ENCODE peak calls at places on chromosomes 2 and 18, in seven cellular contexts. G, F, L, W, T, S and R are unnamed samples.

GRCh38 chr18:63681449-63682381 is 20.0 kb upstream of the SERPINB3 start:
- DNase-seq in T (no peak), S (no peak), W (no peak), G (no peak), F (peak; percentile 77), L (no peak), R (no peak)

GRCh38 chr2:111046670-111047069 is 74.0 kb upstream of the BCL2L11 start:
- DNase-seq in G (no peak), S (no peak), T (no peak), W (no peak), F (no peak), L (no peak), R (no peak)

GRCh38 chr2:20617892-20618467 is 32.9 kb downstream of the HS1BP3 start:
- DNase-seq in L (peak; percentile 98), F (peak; percentile 99), T (peak; percentile 99), S (peak; percentile 97), W (peak; percentile 98), G (no peak), R (no peak)

GRCh38 chr2:74597456-74597855 is 42.9 kb downstream of the DOK1 start:
- DNase-seq in T (no peak), W (no peak), L (no peak), G (no peak), S (no peak), F (no peak), R (no peak)

GRCh38 chr2:222042666-222043065 is 256.1 kb downstream of the PAX3 start:
- DNase-seq in T (no peak), F (no peak), G (no peak), L (no peak), W (no peak), S (no peak), R (no peak)

GRCh38 chr18:23134780-23135678 is at the start of gene CABLES1:
- DNase-seq in L (peak; percentile 87), T (peak; percentile 75), F (peak; percentile 92), G (no peak), W (peak; percentile 69), S (peak; percentile 43), R (peak; percentile 81)

GRCh38 chr2:23464156-23464555 is 79.2 kb downstream of the KLHL29 start:
- DNase-seq in W (no peak), S (no peak), T (no peak), G (no peak), L (no peak), F (no peak), R (no peak)

GRCh38 chr18:2920546-2921343 is 73.9 kb downstream of the EMILIN2 start:
- DNase-seq in G (no peak), W (peak; percentile 31), T (no peak), S (no peak), L (no peak), F (peak; percentile 36), R (no peak)

GRCh38 chr2:206211657-206212255 is 52.1 kb downstream of the EEF1B2 start:
- DNase-seq in T (no peak), W (peak; percentile 55), G (no peak), L (no peak), S (peak; percentile 41), F (no peak), R (no peak)

GRCh38 chr2:27356056-27356381 is 545 bp downstream of the GTF3C2 start:
- DNase-seq in F (peak; percentile 66), L (peak; percentile 81), S (peak; percentile 47), G (peak; percentile 23), T (peak; percentile 53), W (peak; percentile 56), R (no peak)

GRCh38 chr2:67974564-67975430 is 88.0 kb downstream of the C1D start:
- DNase-seq in F (no peak), W (no peak), G (no peak), T (peak; percentile 47), L (peak; percentile 80), S (peak; percentile 19), R (no peak)

GRCh38 chr2:17539993-17540812 is at the start of gene VSNL1:
- DNase-seq in S (peak; percentile 87), L (peak; percentile 87), T (peak; percentile 48), W (peak; percentile 84), F (peak; percentile 95), G (peak; percentile 90), R (peak; percentile 17)

GRCh38 chr2:30584116-30584515 is 137.1 kb downstream of the LCLAT1 start:
- DNase-seq in S (no peak), G (no peak), F (no peak), L (no peak), W (no peak), T (no peak), R (peak; percentile 14)

GRCh38 chr18:49476664-49477411 is 10.2 kb downstream of the C18orf32 start:
- DNase-seq in L (no peak), G (no peak), T (no peak), S (peak; percentile 68), W (no peak), F (no peak), R (no peak)

GRCh38 chr18:27579364-27579763 is 394.3 kb upstream of the CHST9 start:
- DNase-seq in L (no peak), F (no peak), W (no peak), G (no peak), T (no peak), S (no peak), R (no peak)

GRCh38 chr2:230774348-230774951 is 61.8 kb downstream of the CAB39 start:
- DNase-seq in S (peak; percentile 87), T (no peak), W (no peak), G (no peak), F (no peak), L (no peak), R (no peak)

GRCh38 chr2:121944072-121944829 is 188.8 kb downstream of the TSN start:
- DNase-seq in T (peak; percentile 27), L (no peak), S (peak; percentile 25), W (no peak), F (no peak), G (no peak), R (no peak)

GRCh38 chr18:27954226-27954625 is 222.7 kb downstream of the CDH2 start:
- DNase-seq in T (no peak), W (no peak), L (no peak), G (no peak), S (peak; percentile 84), F (no peak), R (no peak)

GRCh38 chr2:47654790-47655562 is 128.0 kb upstream of the MSH6 start:
- DNase-seq in S (no peak), G (no peak), W (no peak), T (no peak), F (no peak), L (no peak), R (no peak)

DNA sequence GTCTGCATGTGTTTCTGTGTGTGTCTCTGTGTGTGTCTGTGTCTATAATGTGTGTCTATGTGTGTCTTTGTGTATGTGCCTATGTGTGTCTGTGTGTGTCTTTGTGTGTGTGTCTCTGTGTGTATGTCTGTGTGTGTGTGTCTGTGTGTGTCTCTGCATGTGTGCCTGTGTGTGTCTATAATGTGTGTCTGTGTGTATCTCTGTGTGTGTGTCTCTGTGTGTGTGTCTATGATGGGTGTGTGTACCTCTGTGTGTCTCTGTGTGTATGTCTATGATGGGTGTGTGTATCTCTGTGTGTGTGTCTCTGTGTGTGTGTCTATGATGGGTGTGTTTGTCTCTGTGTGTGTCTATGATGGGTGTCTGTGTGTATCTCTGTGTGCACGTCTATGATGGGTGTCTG is 126.2 kb upstream of the GPC1 start:
- DNase-seq in T (no peak), S (no peak), L (no peak), W (no peak), F (peak; percentile 0), G (no peak), R (no peak)
- H3K4me1 ChIP-seq in T (no peaks in the 10 kb centered on the region), S (no peaks in the 10 kb centered on the region), L (no peaks in the 10 kb centered on the region), W (no peaks in the 10 kb centered on the region), F (no peaks in the 10 kb centered on the region), G (no peaks in the 10 kb centered on the region), R (no peaks in the 10 kb centered on the region)

DNA sequence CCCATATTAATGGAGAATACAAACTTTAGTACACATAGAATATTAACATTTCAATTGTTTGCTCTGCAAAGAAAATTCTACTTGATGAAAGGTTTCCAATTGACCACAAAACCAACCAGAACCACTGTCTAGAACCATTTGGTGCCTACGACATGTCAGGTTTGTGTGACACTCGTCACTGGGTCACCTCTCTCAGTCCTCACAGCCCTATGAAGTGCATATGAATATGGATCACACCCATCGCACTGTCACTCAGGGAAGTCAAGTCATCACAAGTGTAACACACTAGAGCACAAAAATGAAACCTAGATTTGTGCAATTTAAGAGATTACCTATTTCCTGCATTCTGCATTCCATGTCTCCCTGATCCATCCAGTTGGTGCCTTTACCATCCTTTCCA is 43.7 kb downstream of the PTPN2 start:
- DNase-seq in W (no peak), G (no peak), L (no peak), T (no peak), S (no peak), F (no peak), R (no peak)
- H3K4me1 ChIP-seq in W (peaks cover 72% of the 10 kb centered on the region), G (no peaks in the 10 kb centered on the region), L (no peaks in the 10 kb centered on the region), T (peaks cover 14% of the 10 kb centered on the region), S (peaks cover 6% of the 10 kb centered on the region), F (peaks cover 4% of the 10 kb centered on the region), R (peaks cover 58% of the 10 kb centered on the region)

DNA sequence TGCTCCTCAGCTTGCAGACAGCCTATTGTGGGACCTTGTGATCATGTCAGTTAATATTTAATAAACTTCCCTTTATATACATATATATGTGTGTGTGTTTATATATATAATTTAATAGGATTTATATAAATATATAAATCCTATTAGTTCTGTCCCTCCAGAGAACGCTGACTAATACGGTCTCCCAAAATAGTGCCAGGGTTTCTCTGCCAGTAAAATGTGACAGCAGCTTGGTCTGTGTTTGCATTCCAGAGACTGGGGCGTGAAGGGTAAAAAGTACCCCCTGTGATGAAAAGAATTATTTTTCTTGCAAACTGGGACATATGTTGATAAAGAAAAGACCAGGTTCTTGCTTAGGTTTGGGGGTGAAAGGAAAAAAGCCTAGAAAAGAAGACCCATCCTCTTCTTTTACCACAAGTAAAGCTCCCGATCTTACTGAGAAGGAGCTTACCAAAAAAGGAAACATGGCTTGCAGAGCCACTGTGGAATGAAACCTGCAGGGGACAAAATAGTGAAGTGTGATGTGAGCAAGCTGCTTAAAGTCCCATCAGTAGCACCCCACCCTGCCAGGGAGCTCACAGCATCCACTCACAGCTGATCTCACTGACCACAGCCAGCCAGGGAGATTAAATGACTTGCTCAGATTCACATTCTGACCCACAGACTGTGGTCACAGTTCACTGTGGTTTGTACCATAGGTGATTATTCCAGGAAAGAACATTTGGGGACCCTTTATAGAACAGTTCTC is 110.9 kb upstream of the RMP24 start:
- DNase-seq in G (no peak), L (no peak), T (no peak), F (no peak), W (peak; percentile 16), S (peak; percentile 45), R (no peak)
- H3K4me1 ChIP-seq in G (no peaks in the 10 kb centered on the region), L (no peaks in the 10 kb centered on the region), T (peaks cover 14% of the 10 kb centered on the region), F (no peaks in the 10 kb centered on the region), W (no peaks in the 10 kb centered on the region), S (peaks cover 9% of the 10 kb centered on the region), R (no peaks in the 10 kb centered on the region)

DNA sequence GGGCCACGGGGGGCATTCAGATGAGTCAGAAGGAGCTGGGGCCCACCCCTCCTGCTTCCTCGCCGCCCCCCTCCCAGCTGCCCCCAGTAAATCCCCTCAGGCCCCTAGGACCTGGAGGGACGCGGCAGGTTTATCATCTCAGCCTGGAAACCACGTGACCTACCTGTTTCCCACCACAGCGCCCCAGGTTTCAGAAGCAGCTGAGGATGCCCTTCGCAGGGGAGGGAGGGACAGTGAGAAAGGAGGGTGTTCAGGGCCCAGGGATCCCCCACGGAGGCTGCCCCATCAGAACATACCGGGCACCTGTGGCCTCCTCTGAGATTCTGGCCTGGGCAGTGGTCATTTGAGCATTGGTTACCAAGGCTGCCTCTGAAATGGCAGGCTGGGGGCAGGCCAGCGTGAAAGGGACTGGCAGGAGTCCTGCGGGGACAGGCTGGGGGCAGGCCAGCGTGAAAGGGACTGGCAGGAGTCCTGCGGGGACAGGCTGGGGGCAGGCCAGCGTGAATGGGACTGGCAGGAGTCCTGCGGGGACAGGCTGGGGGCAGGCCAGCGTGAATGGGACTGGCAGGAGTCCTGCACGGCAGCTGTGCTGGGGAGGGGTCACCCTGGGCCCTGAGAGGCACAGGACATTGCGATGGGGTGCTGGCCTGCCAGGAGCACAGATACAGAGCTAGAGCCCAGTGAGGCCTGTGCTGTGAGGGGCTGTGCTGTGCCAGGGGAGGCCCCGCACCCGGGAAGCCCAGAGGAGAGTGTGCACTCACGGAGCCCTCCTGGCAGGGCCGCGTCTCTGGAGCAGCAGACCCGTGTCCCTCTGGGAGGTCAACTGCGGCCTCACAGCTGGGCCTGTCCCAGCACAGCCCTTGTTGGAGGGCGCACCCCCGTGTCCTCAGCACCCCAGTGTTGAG is 1.6 kb downstream of the NEU4 start:
- DNase-seq in F (peak; percentile 85), S (no peak), W (peak; percentile 37), T (peak; percentile 14), L (peak; percentile 75), G (no peak), R (no peak)
- H3K4me1 ChIP-seq in F (no peaks in the 10 kb centered on the region), S (no peaks in the 10 kb centered on the region), W (no peaks in the 10 kb centered on the region), T (peaks cover 18% of the 10 kb centered on the region), L (no peaks in the 10 kb centered on the region), G (peaks cover 8% of the 10 kb centered on the region), R (no peaks in the 10 kb centered on the region)